ENCODE peak calls at places on chromosomes 6 and 20, in eight cellular contexts. Q, X, M, D, J, K, T and Y are unnamed samples.

GRCh38 chr6:33952016-33952415 is 148.2 kb upstream of the MLN start:
- DNase-seq in Q (peak), X (no peak), M (no peak), D (no peak), J (no peak), K (no peak), T (no peak), Y (no peak)

GRCh38 chr20:45300961-45301360 is 5.7 kb upstream of the RBPJL start:
- DNase-seq in Q (no peak), X (no peak), M (no peak), D (peak), J (no peak), K (peak), T (no peak), Y (no peak)

GRCh38 chr20:43682446-43682845 is 15.5 kb downstream of the MYBL2 start:
- DNase-seq in Q (no peak), X (no peak), M (no peak), D (no peak), J (no peak), K (no peak), T (no peak), Y (no peak)

GRCh38 chr6:29016559-29017427 is 11.7 kb upstream of the ZNF311 start:
- DNase-seq in Q (peak), X (peak), M (peak), D (peak), J (peak), K (peak), T (peak), Y (no peak)

GRCh38 chr20:11168026-11168425 is 494.2 kb upstream of the JAG1 start:
- DNase-seq in Q (no peak), X (no peak), M (no peak), D (peak), J (no peak), K (no peak), T (no peak), Y (no peak)

GRCh38 chr6:143034689-143035334 is 25.9 kb upstream of the AIG1 start:
- DNase-seq in Q (no peak), X (no peak), M (no peak), D (no peak), J (no peak), K (no peak), T (no peak), Y (no peak)

GRCh38 chr20:62210496-62210855 is 9.6 kb downstream of the HRH3 start:
- DNase-seq in Q (no peak), X (no peak), M (no peak), D (no peak), J (no peak), K (no peak), T (no peak), Y (no peak)

GRCh38 chr6:166836785-166837718 is 119.3 kb downstream of the RNASET2 start:
- DNase-seq in Q (no peak), X (no peak), M (no peak), D (no peak), J (no peak), K (no peak), T (no peak), Y (no peak)

GRCh38 chr20:58669287-58670006 is 18.4 kb downstream of the STX16 start:
- DNase-seq in Q (no peak), X (no peak), M (no peak), D (no peak), J (no peak), K (peak), T (no peak), Y (no peak)

GRCh38 chr6:5996701-5997419 is 9.9 kb downstream of the NRN1 start:
- DNase-seq in Q (no peak), X (no peak), M (no peak), D (peak), J (no peak), K (peak), T (no peak), Y (no peak)